ENCODE peak calls at places on chromosomes 1 and 21, in five cellular contexts. One of them, this sample, is unnamed.

GRCh38 chr1:2112280-2112701 is 62.1 kb downstream of the PRKCZ start:
- DNase-seq in SK-N-SH: no peak
- DNase-seq in K562: no peak
- DNase-seq in HepG2: no peak
- DNase-seq in GM12878: peak; percentile 28
- DNase-seq in this sample: no peak

GRCh38 chr1:21517161-21517589 is 8.0 kb downstream of the ALPL start:
- DNase-seq in K562: no peak
- DNase-seq in GM12878: no peak
- DNase-seq in SK-N-SH: no peak
- DNase-seq in HepG2: peak; percentile 64
- DNase-seq in this sample: no peak

GRCh38 chr1:37403166-37403565 is 71.2 kb upstream of the ZC3H12A start:
- DNase-seq in K562: no peak
- DNase-seq in HepG2: no peak
- DNase-seq in SK-N-SH: no peak
- DNase-seq in GM12878: no peak
- DNase-seq in this sample: no peak

GRCh38 chr1:203440780-203441179 is 34.8 kb upstream of the PRELP start:
- DNase-seq in GM12878: no peak
- DNase-seq in HepG2: no peak
- DNase-seq in K562: no peak
- DNase-seq in SK-N-SH: peak; percentile 61
- DNase-seq in this sample: peak; percentile 72

GRCh38 chr1:163071381-163072255 is 2.5 kb downstream of the RGS4 start:
- DNase-seq in HepG2: peak; percentile 30
- DNase-seq in GM12878: no peak
- DNase-seq in K562: peak; percentile 54
- DNase-seq in SK-N-SH: peak; percentile 44
- DNase-seq in this sample: peak; percentile 91

GRCh38 chr1:174659823-174660222 is 212.1 kb downstream of the GPR52 start:
- DNase-seq in HepG2: peak; percentile 4
- DNase-seq in GM12878: no peak
- DNase-seq in SK-N-SH: no peak
- DNase-seq in K562: no peak
- DNase-seq in this sample: peak; percentile 61

GRCh38 chr1:110421159-110421777 is 13.8 kb upstream of the LAMTOR5 start:
- DNase-seq in K562: no peak
- DNase-seq in SK-N-SH: no peak
- DNase-seq in HepG2: no peak
- DNase-seq in GM12878: no peak
- DNase-seq in this sample: peak; percentile 67

GRCh38 chr1:34379911-34380310 is 203.2 kb downstream of the C1orf94 start:
- DNase-seq in K562: no peak
- DNase-seq in HepG2: no peak
- DNase-seq in SK-N-SH: no peak
- DNase-seq in GM12878: no peak
- DNase-seq in this sample: no peak

GRCh38 chr1:58699011-58699762 is 675 bp downstream of the MYSM1 start:
- DNase-seq in K562: peak; percentile 43
- DNase-seq in GM12878: no peak
- DNase-seq in SK-N-SH: no peak
- DNase-seq in HepG2: no peak
- DNase-seq in this sample: no peak

GRCh38 chr21:31203371-31204054 is 140.5 kb downstream of the TIAM1 start:
- DNase-seq in SK-N-SH: no peak
- DNase-seq in K562: no peak
- DNase-seq in GM12878: no peak
- DNase-seq in HepG2: no peak
- DNase-seq in this sample: peak; percentile 40

GRCh38 chr1:114250683-114251572 is 97.3 kb upstream of the SYT6 start:
- DNase-seq in GM12878: no peak
- DNase-seq in HepG2: no peak
- DNase-seq in K562: no peak
- DNase-seq in SK-N-SH: no peak
- DNase-seq in this sample: no peak

GRCh38 chr21:25189497-25189896 is 417.8 kb downstream of the MRPL39 start:
- DNase-seq in GM12878: no peak
- DNase-seq in K562: no peak
- DNase-seq in HepG2: no peak
- DNase-seq in SK-N-SH: no peak
- DNase-seq in this sample: no peak

GRCh38 chr1:117060441-117061317 is 553 bp downstream of the TTF2 start:
- DNase-seq in K562: peak; percentile 67
- DNase-seq in HepG2: peak; percentile 38
- DNase-seq in SK-N-SH: peak; percentile 61
- DNase-seq in GM12878: peak; percentile 31
- DNase-seq in this sample: peak; percentile 34

GRCh38 chr1:34132161-34132420 is 32.9 kb downstream of the CSMD2 start:
- DNase-seq in HepG2: no peak
- DNase-seq in SK-N-SH: no peak
- DNase-seq in K562: no peak
- DNase-seq in GM12878: no peak
- DNase-seq in this sample: no peak

GRCh38 chr1:20466231-20466630 is 19.8 kb downstream of the CAMK2N1 start:
- DNase-seq in GM12878: no peak
- DNase-seq in K562: no peak
- DNase-seq in HepG2: no peak
- DNase-seq in SK-N-SH: no peak
- DNase-seq in this sample: no peak

GRCh38 chr1:225694151-225694603 is 41.3 kb upstream of the ENAH start:
- DNase-seq in SK-N-SH: peak; percentile 72
- DNase-seq in K562: no peak
- DNase-seq in HepG2: peak; percentile 98
- DNase-seq in GM12878: no peak
- DNase-seq in this sample: peak; percentile 56

GRCh38 chr1:214044438-214045214 is 56.9 kb downstream of the PROX1 start:
- DNase-seq in HepG2: peak; percentile 81
- DNase-seq in GM12878: no peak
- DNase-seq in K562: no peak
- DNase-seq in SK-N-SH: no peak
- DNase-seq in this sample: no peak

GRCh38 chr1:201254625-201255469 is 28.5 kb upstream of the PKP1 start:
- DNase-seq in K562: peak; percentile 95
- DNase-seq in HepG2: peak; percentile 15
- DNase-seq in GM12878: no peak
- DNase-seq in SK-N-SH: peak; percentile 97
- DNase-seq in this sample: no peak

GRCh38 chr1:151238467-151238739 is 16.1 kb upstream of the PSMD4 start:
- DNase-seq in GM12878: no peak
- DNase-seq in SK-N-SH: peak; percentile 13
- DNase-seq in HepG2: no peak
- DNase-seq in K562: no peak
- DNase-seq in this sample: peak; percentile 96

GRCh38 chr21:45226540-45227326 is 61.0 kb downstream of the POFUT2 start:
- DNase-seq in SK-N-SH: no peak
- DNase-seq in K562: no peak
- DNase-seq in HepG2: no peak
- DNase-seq in GM12878: no peak
- DNase-seq in this sample: peak; percentile 44

DNA sequence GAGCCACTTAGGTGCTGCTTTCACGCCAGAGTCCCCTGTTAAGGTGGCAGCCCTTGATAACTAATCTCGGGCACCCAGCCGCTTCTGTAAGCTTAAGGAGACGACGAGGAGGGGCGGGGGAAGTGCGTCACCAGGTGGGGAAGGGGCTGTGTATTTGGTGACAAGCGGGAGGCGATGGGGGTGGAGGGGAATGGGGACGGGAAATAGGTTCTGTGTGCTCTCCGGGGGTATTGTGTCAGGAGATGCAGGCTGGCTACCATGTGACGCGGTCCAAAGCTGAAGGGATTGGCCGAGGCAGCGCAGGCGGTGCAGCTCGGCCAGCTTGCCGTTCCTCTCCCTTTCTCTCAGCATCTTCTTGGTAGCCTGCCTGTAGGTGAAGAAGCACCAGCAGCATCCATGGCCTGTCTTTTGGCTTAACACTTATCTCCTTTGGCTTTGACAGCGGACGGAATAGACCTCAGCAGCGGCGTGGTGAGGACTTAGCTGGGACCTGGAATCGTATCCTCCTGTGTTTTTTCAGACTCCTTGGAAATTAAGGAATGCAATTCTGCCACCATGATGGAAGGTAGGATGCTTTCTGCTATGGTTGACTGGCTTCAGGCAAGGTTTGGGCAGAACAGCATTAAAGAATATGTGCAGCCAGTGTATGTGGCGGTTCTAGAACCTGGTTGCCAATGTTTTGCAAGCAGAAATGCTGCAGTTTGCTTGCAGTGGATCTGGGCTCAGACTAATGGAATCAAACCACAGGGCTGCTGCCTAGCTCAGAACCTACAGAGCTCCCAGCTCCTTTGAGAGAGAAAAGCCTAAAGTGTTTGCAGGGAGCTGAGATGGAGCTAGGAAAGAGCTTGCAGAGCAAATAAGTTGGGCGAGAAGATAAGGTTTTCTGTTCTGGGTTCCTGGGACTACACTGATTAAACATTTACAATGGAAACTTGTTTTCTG is at the start of gene SGIP1:
- DNase-seq in GM12878: no peak
- DNase-seq in HepG2: no peak
- DNase-seq in K562: peak; percentile 18
- DNase-seq in SK-N-SH: peak; percentile 88
- DNase-seq in this sample: peak; percentile 88
- TF ChIP-seq MXI1 in GM12878: no peak
- TF ChIP-seq MXI1 in HepG2: no peak
- TF ChIP-seq MXI1 in K562: no peak
- TF ChIP-seq MXI1 in SK-N-SH: peak; percentile 85
- TF ChIP-seq MXI1 in this sample: peak; percentile 68

GRCh38 chr1:171674443-171675405 is 22.2 kb upstream of the MYOC start:
- DNase-seq in SK-N-SH: no peak
- DNase-seq in HepG2: no peak
- DNase-seq in GM12878: no peak
- DNase-seq in K562: no peak
- DNase-seq in this sample: no peak
- TF ChIP-seq RAD21 in SK-N-SH: no peak
- TF ChIP-seq RAD21 in HepG2: no peak
- TF ChIP-seq RAD21 in GM12878: no peak
- TF ChIP-seq RAD21 in K562: no peak
- TF ChIP-seq RAD21 in this sample: no peak

GRCh38 chr1:25845664-25846063 is 13.6 kb downstream of the AUNIP start:
- DNase-seq in K562: no peak
- DNase-seq in HepG2: no peak
- DNase-seq in SK-N-SH: no peak
- DNase-seq in GM12878: no peak
- DNase-seq in this sample: no peak

GRCh38 chr1:25844485-25845337 is 14.5 kb downstream of the AUNIP start:
- DNase-seq in SK-N-SH: no peak
- DNase-seq in GM12878: no peak
- DNase-seq in HepG2: no peak
- DNase-seq in K562: no peak
- DNase-seq in this sample: peak; percentile 12

GRCh38 chr1:25843483-25843882 is 15.8 kb downstream of the AUNIP start:
- DNase-seq in HepG2: no peak
- DNase-seq in SK-N-SH: no peak
- DNase-seq in GM12878: no peak
- DNase-seq in K562: no peak
- DNase-seq in this sample: no peak

GRCh38 chr1:25847929-25848328 is 11.3 kb downstream of the AUNIP start:
- DNase-seq in SK-N-SH: no peak
- DNase-seq in GM12878: no peak
- DNase-seq in K562: no peak
- DNase-seq in HepG2: no peak
- DNase-seq in this sample: no peak

DNA sequence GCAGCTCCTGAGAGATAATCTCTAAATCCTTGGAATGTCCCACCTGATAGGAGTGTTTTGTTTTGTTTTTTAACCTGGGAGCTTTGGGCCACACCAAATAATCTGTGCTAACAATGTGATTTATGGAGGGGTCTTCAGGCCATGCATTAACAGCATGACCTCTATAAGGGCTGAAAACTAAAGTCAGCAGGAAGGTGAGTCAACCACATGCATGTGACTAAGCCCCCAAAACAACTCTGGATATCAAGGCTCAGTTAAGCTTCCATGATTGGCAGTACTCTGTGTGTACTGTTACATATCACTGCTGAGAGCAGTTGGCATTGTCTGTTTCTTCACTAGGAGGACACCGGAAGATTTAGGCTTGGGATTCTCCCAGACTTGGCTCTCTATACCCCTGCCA is 10.7 kb downstream of the AUNIP start:
- DNase-seq in HepG2: no peak
- DNase-seq in K562: no peak
- DNase-seq in SK-N-SH: no peak
- DNase-seq in GM12878: no peak
- DNase-seq in this sample: peak; percentile 30
- TF ChIP-seq MXI1 in HepG2: no peak
- TF ChIP-seq MXI1 in K562: no peak
- TF ChIP-seq MXI1 in SK-N-SH: no peak
- TF ChIP-seq MXI1 in GM12878: no peak
- TF ChIP-seq MXI1 in this sample: no peak

GRCh38 chr1:165367375-165367993 is 11.0 kb upstream of the LMX1A start:
- DNase-seq in GM12878: peak; percentile 3
- DNase-seq in HepG2: peak; percentile 73
- DNase-seq in SK-N-SH: peak; percentile 81
- DNase-seq in K562: peak; percentile 88
- DNase-seq in this sample: peak; percentile 56

GRCh38 chr1:165365344-165365743 is 8.8 kb upstream of the LMX1A start:
- DNase-seq in SK-N-SH: no peak
- DNase-seq in GM12878: no peak
- DNase-seq in K562: no peak
- DNase-seq in HepG2: no peak
- DNase-seq in this sample: no peak

GRCh38 chr1:165369255-165369848 is 12.8 kb upstream of the LMX1A start:
- DNase-seq in GM12878: no peak
- DNase-seq in SK-N-SH: peak; percentile 72
- DNase-seq in HepG2: peak; percentile 21
- DNase-seq in K562: peak; percentile 74
- DNase-seq in this sample: peak; percentile 21

GRCh38 chr1:165364432-165365133 is 8.1 kb upstream of the LMX1A start:
- DNase-seq in K562: no peak
- DNase-seq in SK-N-SH: no peak
- DNase-seq in HepG2: no peak
- DNase-seq in GM12878: no peak
- DNase-seq in this sample: no peak
- TF ChIP-seq RAD21 in K562: no peak
- TF ChIP-seq RAD21 in SK-N-SH: no peak
- TF ChIP-seq RAD21 in HepG2: no peak
- TF ChIP-seq RAD21 in GM12878: no peak
- TF ChIP-seq RAD21 in this sample: no peak